ENCODE peak calls at places on chromosomes 12 and 14, in six cellular contexts. One of them, this sample, is unnamed.

GRCh38 chr12:111434680-111435338 is 29.1 kb downstream of the SH2B3 start:
- DNase-seq in T-helper 2 cell: peak
- DNase-seq in activated naive CD4-positive, alpha-beta T cell treated with anti-CD3 and anti-CD28 coated beads, Interleukin-2, amount 10 ng/mL, durations not matched to agents 7 days and 5 days: peak
- DNase-seq in NCI-H1092 treated with DMSO at 0.1 percent for 48 hours: no peak
- DNase-seq in left cardiac atrium: peak
- DNase-seq in activated CD4-positive, CD25-positive, alpha-beta regulatory T cell treated with anti-CD3 and anti-CD28 coated beads, Interleukin-2, amount 50 U/mL, for 72 hours: peak
- DNase-seq in this sample: peak

GRCh38 chr12:120229583-120230325 is 28.8 kb upstream of the RPLP0 start:
- DNase-seq in T-helper 2 cell: no peak
- DNase-seq in activated naive CD4-positive, alpha-beta T cell treated with anti-CD3 and anti-CD28 coated beads, Interleukin-2, amount 10 ng/mL, durations not matched to agents 7 days and 5 days: no peak
- DNase-seq in NCI-H1092 treated with DMSO at 0.1 percent for 48 hours: no peak
- DNase-seq in left cardiac atrium: no peak
- DNase-seq in activated CD4-positive, CD25-positive, alpha-beta regulatory T cell treated with anti-CD3 and anti-CD28 coated beads, Interleukin-2, amount 50 U/mL, for 72 hours: no peak
- DNase-seq in this sample: peak

GRCh38 chr12:2959194-2959507 is at the start of gene TEAD4:
- DNase-seq in T-helper 2 cell: no peak
- DNase-seq in activated naive CD4-positive, alpha-beta T cell treated with anti-CD3 and anti-CD28 coated beads, Interleukin-2, amount 10 ng/mL, durations not matched to agents 7 days and 5 days: peak
- DNase-seq in NCI-H1092 treated with DMSO at 0.1 percent for 48 hours: peak
- DNase-seq in left cardiac atrium: peak
- DNase-seq in activated CD4-positive, CD25-positive, alpha-beta regulatory T cell treated with anti-CD3 and anti-CD28 coated beads, Interleukin-2, amount 50 U/mL, for 72 hours: no peak
- DNase-seq in this sample: peak

GRCh38 chr14:100692859-100693558 is 33.7 kb upstream of the DLK1 start:
- DNase-seq in T-helper 2 cell: no peak
- DNase-seq in activated naive CD4-positive, alpha-beta T cell treated with anti-CD3 and anti-CD28 coated beads, Interleukin-2, amount 10 ng/mL, durations not matched to agents 7 days and 5 days: no peak
- DNase-seq in NCI-H1092 treated with DMSO at 0.1 percent for 48 hours: no peak
- DNase-seq in left cardiac atrium: no peak
- DNase-seq in activated CD4-positive, CD25-positive, alpha-beta regulatory T cell treated with anti-CD3 and anti-CD28 coated beads, Interleukin-2, amount 50 U/mL, for 72 hours: no peak
- DNase-seq in this sample: peak

GRCh38 chr12:67515679-67516363 is 132.7 kb upstream of the DYRK2 start:
- DNase-seq in T-helper 2 cell: no peak
- DNase-seq in activated naive CD4-positive, alpha-beta T cell treated with anti-CD3 and anti-CD28 coated beads, Interleukin-2, amount 10 ng/mL, durations not matched to agents 7 days and 5 days: peak
- DNase-seq in NCI-H1092 treated with DMSO at 0.1 percent for 48 hours: peak
- DNase-seq in left cardiac atrium: no peak
- DNase-seq in activated CD4-positive, CD25-positive, alpha-beta regulatory T cell treated with anti-CD3 and anti-CD28 coated beads, Interleukin-2, amount 50 U/mL, for 72 hours: no peak
- DNase-seq in this sample: peak

GRCh38 chr12:78121969-78122610 is 291.4 kb downstream of the NAV3 start:
- DNase-seq in T-helper 2 cell: no peak
- DNase-seq in activated naive CD4-positive, alpha-beta T cell treated with anti-CD3 and anti-CD28 coated beads, Interleukin-2, amount 10 ng/mL, durations not matched to agents 7 days and 5 days: no peak
- DNase-seq in NCI-H1092 treated with DMSO at 0.1 percent for 48 hours: peak
- DNase-seq in left cardiac atrium: no peak
- DNase-seq in activated CD4-positive, CD25-positive, alpha-beta regulatory T cell treated with anti-CD3 and anti-CD28 coated beads, Interleukin-2, amount 50 U/mL, for 72 hours: no peak
- DNase-seq in this sample: no peak

GRCh38 chr14:91607322-91608047 is 97.4 kb upstream of the PPP4R3A start:
- DNase-seq in T-helper 2 cell: no peak
- DNase-seq in activated naive CD4-positive, alpha-beta T cell treated with anti-CD3 and anti-CD28 coated beads, Interleukin-2, amount 10 ng/mL, durations not matched to agents 7 days and 5 days: no peak
- DNase-seq in NCI-H1092 treated with DMSO at 0.1 percent for 48 hours: no peak
- DNase-seq in left cardiac atrium: no peak
- DNase-seq in activated CD4-positive, CD25-positive, alpha-beta regulatory T cell treated with anti-CD3 and anti-CD28 coated beads, Interleukin-2, amount 50 U/mL, for 72 hours: no peak
- DNase-seq in this sample: no peak

GRCh38 chr12:104578453-104578852 is 121.7 kb downstream of the CHST11 start:
- DNase-seq in T-helper 2 cell: no peak
- DNase-seq in activated naive CD4-positive, alpha-beta T cell treated with anti-CD3 and anti-CD28 coated beads, Interleukin-2, amount 10 ng/mL, durations not matched to agents 7 days and 5 days: no peak
- DNase-seq in NCI-H1092 treated with DMSO at 0.1 percent for 48 hours: no peak
- DNase-seq in left cardiac atrium: no peak
- DNase-seq in activated CD4-positive, CD25-positive, alpha-beta regulatory T cell treated with anti-CD3 and anti-CD28 coated beads, Interleukin-2, amount 50 U/mL, for 72 hours: no peak
- DNase-seq in this sample: no peak

This sample was measured in left kidney.